ENCODE peak calls at places on chromosomes 11 and 22, in eight cellular contexts. C is NCI-H1694, E is stromal cell of bone marrow, W is HAP-1, G is epithelial cell of prostate, I is lung, B is BE2C, M is T-helper 17 cell. S is an unnamed sample.

GRCh38 chr11:131662310-131662709 is 291.9 kb downstream of the NTM start:
- DNase-seq in C (no peak), E (no peak), W (no peak), G (no peak), I (no peak), B (no peak), M (no peak), S (no peak)

GRCh38 chr11:73965764-73966121 is 14.9 kb downstream of the DNAJB13 start:
- DNase-seq in C (no peak), E (no peak), W (no peak), G (no peak), I (no peak), B (no peak), M (no peak), S (no peak)

GRCh38 chr11:67252831-67253239 is 13.4 kb upstream of the GRK2 start:
- DNase-seq in C (no peak), E (peak), W (peak), G (no peak), I (no peak), B (peak), M (no peak), S (no peak)

GRCh38 chr11:103279821-103280220 is 170.6 kb downstream of the DYNC2H1 start:
- DNase-seq in C (no peak), E (no peak), W (no peak), G (no peak), I (no peak), B (no peak), M (no peak), S (no peak)

GRCh38 chr22:50276143-50276542 is 6.0 kb upstream of the MAPK11 start:
- DNase-seq in C (peak), E (no peak), W (peak), G (no peak), I (peak), B (peak), M (peak), S (peak)

GRCh38 chr11:14242198-14242597 is 116.8 kb downstream of the RRAS2 start:
- DNase-seq in C (no peak), E (no peak), W (no peak), G (no peak), I (no peak), B (no peak), M (no peak), S (no peak)

GRCh38 chr11:71153005-71153395 is 99.4 kb downstream of the SHANK2 start:
- DNase-seq in C (no peak), E (peak), W (no peak), G (peak), I (no peak), B (no peak), M (no peak), S (peak)

GRCh38 chr11:130177782-130178181 is 18.2 kb downstream of the ST14 start:
- DNase-seq in C (no peak), E (no peak), W (no peak), G (no peak), I (no peak), B (no peak), M (no peak), S (no peak)

GRCh38 chr11:134223836-134224709 is at the start of the genes NCAPD3 and VPS26B:
- DNase-seq in C (peak), E (peak), W (peak), G (peak), I (peak), B (peak), M (peak), S (peak)

GRCh38 chr11:119195680-119196079 is 10.4 kb downstream of the NHERF4 start:
- DNase-seq in C (no peak), E (peak), W (peak), G (no peak), I (peak), B (peak), M (no peak), S (no peak)

GRCh38 chr11:35303596-35304392 is 115.6 kb downstream of the SLC1A2 start:
- DNase-seq in C (no peak), E (peak), W (no peak), G (no peak), I (peak), B (no peak), M (no peak), S (peak)

GRCh38 chr22:38203855-38204497 is 2.2 kb downstream of the MAFF start:
- DNase-seq in C (no peak), E (peak), W (no peak), G (no peak), I (no peak), B (no peak), M (no peak), S (no peak)

GRCh38 chr11:114102993-114103896 is 43.7 kb downstream of the ZBTB16 start:
- DNase-seq in C (no peak), E (no peak), W (no peak), G (no peak), I (no peak), B (no peak), M (no peak), S (no peak)

GRCh38 chr22:48869788-48870187 is 957.9 kb downstream of the BRD1 start:
- DNase-seq in C (no peak), E (no peak), W (no peak), G (no peak), I (no peak), B (no peak), M (no peak), S (no peak)

GRCh38 chr11:46071091-46071490 is 50.2 kb downstream of the PHF21A start:
- DNase-seq in C (no peak), E (no peak), W (no peak), G (no peak), I (no peak), B (no peak), M (no peak), S (no peak)

GRCh38 chr11:2686360-2687222 is 13.2 kb downstream of the KCNQ1OT1 start:
- DNase-seq in C (no peak), E (no peak), W (no peak), G (no peak), I (no peak), B (no peak), M (no peak), S (no peak)

GRCh38 chr22:38258895-38259294 is 13.9 kb downstream of the TMEM184B start:
- DNase-seq in C (no peak), E (no peak), W (no peak), G (no peak), I (no peak), B (no peak), M (no peak), S (peak)

GRCh38 chr11:112810951-112811350 is 150.3 kb upstream of the NCAM1 start:
- DNase-seq in C (no peak), E (no peak), W (no peak), G (no peak), I (no peak), B (no peak), M (no peak), S (no peak)

GRCh38 chr22:24154826-24155225 is 26.5 kb upstream of the SUSD2 start:
- DNase-seq in C (no peak), E (no peak), W (no peak), G (no peak), I (no peak), B (no peak), M (no peak), S (no peak)

GRCh38 chr11:113293936-113294335 is 20.4 kb upstream of the TTC12 start:
- DNase-seq in C (no peak), E (no peak), W (no peak), G (no peak), I (no peak), B (no peak), M (no peak), S (no peak)

GRCh38 chr11:45100338-45100737 is 46.1 kb upstream of the PRDM11 start:
- DNase-seq in C (peak), E (no peak), W (no peak), G (no peak), I (peak), B (peak), M (no peak), S (no peak)

GRCh38 chr11:57637626-57638004 is 12.1 kb downstream of the YPEL4 start:
- DNase-seq in C (no peak), E (no peak), W (peak), G (no peak), I (no peak), B (no peak), M (no peak), S (no peak)

GRCh38 chr11:116812109-116812508 is 11.0 kb downstream of the APOA4 start:
- DNase-seq in C (no peak), E (no peak), W (no peak), G (no peak), I (no peak), B (no peak), M (no peak), S (no peak)

GRCh38 chr11:71232364-71232763 is 20.0 kb downstream of the SHANK2 start:
- DNase-seq in C (no peak), E (no peak), W (no peak), G (no peak), I (no peak), B (no peak), M (no peak), S (no peak)

GRCh38 chr11:2156416-2157182 is 4.4 kb downstream of the INS start:
- DNase-seq in C (no peak), E (no peak), W (peak), G (no peak), I (peak), B (peak), M (no peak), S (peak)

S was measured in left lobe of liver.